ENCODE peak calls at places on chromosome 1, in five cellular contexts. S, M, B, A and Z are unnamed samples.

GRCh38 chr1:200198247-200198646 is 170.7 kb downstream of the NR5A2 start:
- DNase-seq in S (no peak), M (no peak), A (no peak), B (no peak), Z (peak)

GRCh38 chr1:159421821-159422220 is 10.2 kb upstream of the OR10J4 start:
- DNase-seq in S (no peak), B (no peak), A (no peak), M (no peak), Z (peak)

GRCh38 chr1:59446257-59446901 is 149.5 kb downstream of the FGGY start:
- DNase-seq in M (no peak), B (no peak), S (no peak), A (no peak), Z (no peak)

GRCh38 chr1:77857557-77857956 is 30.9 kb upstream of the NEXN start:
- DNase-seq in B (no peak), M (no peak), A (no peak), S (no peak), Z (no peak)

GRCh38 chr1:17635276-17635675 is 95.8 kb downstream of the ARHGEF10L start:
- DNase-seq in M (no peak), S (no peak), A (no peak), B (no peak), Z (no peak)

GRCh38 chr1:216580538-216581057 is 142.6 kb downstream of the ESRRG start:
- DNase-seq in B (no peak), M (no peak), S (no peak), A (no peak), Z (no peak)

GRCh38 chr1:188027613-188028012 is 1198.9 kb downstream of the PLA2G4A start:
- DNase-seq in S (no peak), M (no peak), B (no peak), A (no peak), Z (no peak)

GRCh38 chr1:51300270-51300669 is 30.1 kb downstream of the TTC39A start:
- DNase-seq in S (no peak), B (no peak), A (no peak), M (no peak), Z (no peak)

GRCh38 chr1:75097686-75098085 is 36.5 kb upstream of the LHX8 start:
- DNase-seq in A (no peak), M (no peak), B (no peak), S (no peak), Z (no peak)

GRCh38 chr1:25033828-25034451 is 103.9 kb upstream of the RUNX3 start:
- DNase-seq in M (no peak), S (no peak), B (peak), A (no peak), Z (no peak)

GRCh38 chr1:25112400-25112799 is 119.9 kb downstream of the SYF2 start:
- DNase-seq in S (no peak), M (no peak), A (no peak), B (no peak), Z (no peak)